ENCODE peak calls at places on chromosomes 4 and X, in ten cellular contexts. Q is ovary, U is progenitor cell of endocrine pancreas, N is NB4, Y is GM13976, S is neural crest cell, F is choroid plexus epithelial cell, B is WTC11, E is MCF 10A, Z is mesothelial cell of epicardium. D is an unnamed sample.

GRCh38 chrX:134718329-134719317 is 60.4 kb upstream of the PLAC1 start:
- DNase-seq in Q (peak), S (no peak), N (peak), Z (no peak), Y (no peak), B (no peak), E (peak), F (peak), U (no peak), D (no peak)

GRCh38 chr4:174283507-174284180 is at the start of the genes CEP44 and FBXO8:
- DNase-seq in Z (peak), Q (peak), U (peak), S (peak), E (peak), Y (peak), F (peak), B (peak), N (peak), D (peak)

GRCh38 chr4:184280104-184280503 is 62.4 kb upstream of the ENPP6 start:
- DNase-seq in Q (no peak), U (no peak), Y (no peak), N (no peak), Z (no peak), B (no peak), S (no peak), F (no peak), E (no peak), D (no peak)

GRCh38 chrX:69317721-69318120 is 152.5 kb upstream of the PJA1 start:
- DNase-seq in U (no peak), Q (no peak), E (no peak), F (no peak), B (no peak), S (no peak), Y (no peak), Z (no peak), N (no peak), D (peak)

GRCh38 chr4:2924765-2925301 is 38.4 kb downstream of the NOP14 start:
- DNase-seq in U (no peak), F (peak), Y (no peak), S (no peak), E (no peak), Q (no peak), Z (no peak), B (no peak), N (no peak), D (no peak)

GRCh38 chrX:6210230-6210629 is 18.4 kb downstream of the NLGN4X start:
- DNase-seq in Y (no peak), E (no peak), U (no peak), Q (no peak), N (no peak), F (no peak), B (no peak), S (no peak), Z (no peak), D (no peak)

GRCh38 chrX:92247076-92247475 is 467.9 kb downstream of the PCDH11X start:
- DNase-seq in N (no peak), S (no peak), Z (no peak), U (no peak), Y (no peak), B (no peak), F (no peak), Q (no peak), E (peak), D (no peak)

GRCh38 chrX:49919617-49920016 is 2.8 kb upstream of the CLCN5 start:
- DNase-seq in E (peak), B (peak), Q (peak), F (peak), U (peak), Y (no peak), N (peak), Z (peak), S (peak), D (no peak)

GRCh38 chr4:8144359-8144758 is 14.3 kb downstream of the ABLIM2 start:
- DNase-seq in N (peak), F (peak), U (no peak), E (no peak), Q (no peak), Y (no peak), Z (no peak), S (no peak), B (no peak), D (no peak)

GRCh38 chrX:103817502-103817901 is 14.6 kb downstream of the RAB9B start:
- DNase-seq in U (no peak), E (peak), F (peak), N (peak), Y (peak), Q (no peak), S (peak), B (no peak), Z (no peak), D (no peak)

GRCh38 chr4:139959398-139959797 is 194.6 kb downstream of the MAML3 start:
- DNase-seq in Y (no peak), E (no peak), Z (no peak), S (no peak), N (no peak), F (no peak), Q (no peak), B (no peak), U (no peak), D (no peak)

DNA sequence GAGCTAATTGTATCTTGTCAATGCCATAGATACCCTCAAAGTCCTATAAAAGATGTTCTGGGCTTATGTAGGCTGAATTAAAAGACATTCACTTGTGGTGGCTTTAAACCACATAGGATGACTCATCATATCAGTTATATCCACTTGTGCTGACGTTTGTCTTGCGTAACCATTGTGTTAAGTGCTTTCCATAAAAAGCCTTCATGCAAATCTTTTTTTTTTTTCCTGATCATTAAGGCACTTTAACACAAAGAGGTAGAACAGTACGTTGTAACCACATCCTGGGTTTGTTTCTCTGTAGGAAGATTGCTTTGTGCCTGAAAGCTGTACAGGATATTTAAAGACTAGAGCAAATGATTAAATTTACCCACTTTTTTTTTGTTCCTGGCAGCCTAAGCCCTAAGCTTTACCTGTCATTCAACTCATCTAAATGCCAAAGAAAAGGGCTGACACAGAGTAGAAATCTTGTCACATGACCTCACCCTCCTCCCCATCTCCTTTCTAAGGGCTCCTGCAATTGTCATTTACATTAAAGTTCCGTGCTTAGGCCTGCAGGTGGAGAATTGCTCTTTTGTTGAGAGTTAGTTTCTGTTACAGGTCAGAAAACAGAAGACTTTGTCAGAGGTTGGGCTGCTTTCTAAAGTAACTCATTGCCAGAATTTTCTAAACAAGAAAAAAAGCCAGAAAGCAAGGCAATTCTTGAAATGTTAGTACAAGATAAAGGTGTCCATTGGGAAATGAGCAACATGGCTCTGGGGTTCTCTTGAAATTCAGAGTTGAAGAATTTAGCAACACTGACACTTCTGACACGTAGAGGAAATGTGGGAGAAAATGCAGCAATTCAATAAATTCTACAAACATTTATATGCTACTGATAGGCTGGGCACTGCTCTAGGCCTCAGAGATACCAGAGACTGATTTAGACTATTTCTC is 555.6 kb downstream of the PPARGC1A start:
- DNase-seq in E (peak), N (peak), S (no peak), Q (no peak), F (peak), Y (no peak), U (no peak), B (peak), Z (no peak), D (no peak)
- TF ChIP-seq CTCF in E (no peak), N (peak), S (peak), Q (no peak), F (no peak), Y (no peak), U (no peak), B (no peak), Z (no peak), D (peak)

DNA sequence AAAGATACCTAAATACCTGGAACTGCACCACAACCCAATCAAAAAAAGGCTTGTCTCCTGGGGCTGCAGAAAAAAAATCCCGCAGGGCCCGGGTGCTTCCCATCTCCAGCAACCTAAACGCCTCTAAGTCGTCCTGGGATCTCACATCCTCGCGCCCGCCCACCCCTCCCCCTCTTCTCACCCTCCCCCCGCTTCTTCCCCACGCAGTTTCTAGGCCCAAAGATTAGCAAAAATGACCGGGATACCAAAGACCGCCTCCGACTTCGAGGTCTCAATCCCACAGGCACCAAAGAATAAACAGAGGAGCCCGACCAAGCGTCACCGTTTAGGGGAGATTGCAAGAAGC is 643 bp downstream of the ATRX start:
- DNase-seq in Q (no peak), N (peak), E (peak), B (peak), U (no peak), Z (no peak), Y (no peak), S (peak), F (peak), D (no peak)
- TF ChIP-seq CTCF in Q (no peak), N (no peak), E (no peak), B (no peak), U (no peak), Z (no peak), Y (no peak), S (no peak), F (no peak), D (no peak)

DNA sequence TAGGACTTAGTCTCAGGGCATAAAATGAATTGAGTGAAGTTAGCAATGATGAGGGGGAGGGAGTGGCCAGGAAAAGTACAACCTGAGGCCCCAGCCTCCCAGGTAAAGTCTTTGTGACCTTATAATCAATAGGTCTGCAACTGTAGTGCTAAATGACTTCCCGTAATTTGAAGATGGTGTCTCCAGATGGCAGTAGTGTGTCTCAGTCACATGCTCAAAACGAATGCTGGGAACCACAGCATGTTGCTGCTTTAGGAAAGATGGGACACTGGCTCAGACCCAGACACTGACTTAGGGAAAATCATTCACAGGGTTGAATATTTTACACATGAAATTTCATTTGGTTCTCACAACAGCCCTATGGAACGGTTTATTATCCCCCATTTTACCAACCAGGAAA is 10.3 kb downstream of the SRPX2 start:
- DNase-seq in F (peak), S (no peak), N (peak), E (peak), Q (no peak), Y (no peak), U (no peak), B (no peak), Z (no peak), D (no peak)
- TF ChIP-seq CTCF in F (peak), S (no peak), N (no peak), E (no peak), Q (no peak), Y (no peak), U (no peak), B (no peak), Z (no peak), D (no peak)

GRCh38 chr4:52535793-52536192 is 123.3 kb downstream of the USP46 start:
- DNase-seq in F (no peak), U (no peak), Y (no peak), E (no peak), Q (no peak), Z (no peak), N (no peak), S (no peak), B (no peak), D (no peak)

GRCh38 chr4:52529983-52530382 is 129.1 kb downstream of the USP46 start:
- DNase-seq in N (no peak), E (no peak), U (no peak), B (no peak), Q (no peak), F (no peak), Z (no peak), Y (no peak), S (no peak), D (no peak)
- TF ChIP-seq CTCF in N (no peak), E (no peak), U (peak), B (no peak), Q (no peak), F (no peak), Z (peak), Y (no peak), S (no peak), D (peak)

D was measured in type B pancreatic cell.